ENCODE peak calls at places on chromosomes 13 and 19, in seven cellular contexts. O is RWPE1, F is HFFc6, V is AG09309, U is stomach, Z is body of pancreas, T is cardiac fibroblast. E is an unnamed sample.

GRCh38 chr19:37551123-37551993 is 43.2 kb downstream of the ZNF571 start:
- DNase-seq in V (no peak), O (peak), T (peak), U (no peak), Z (no peak), F (no peak), E (no peak)

GRCh38 chr19:49058592-49058991 is 1.0 kb upstream of the CGB7 start:
- DNase-seq in F (no peak), T (peak), V (no peak), U (no peak), Z (no peak), O (no peak), E (no peak)

GRCh38 chr19:8107301-8107903 is 42.0 kb downstream of the FBN3 start:
- DNase-seq in V (no peak), F (no peak), U (no peak), T (no peak), O (no peak), Z (no peak), E (no peak)

GRCh38 chr13:94878721-94879120 is 166.4 kb upstream of the SOX21 start:
- DNase-seq in O (no peak), V (no peak), U (no peak), T (no peak), Z (no peak), F (no peak), E (no peak)

GRCh38 chr19:19337120-19337519 is 16.5 kb downstream of the MAU2 start:
- DNase-seq in V (no peak), Z (no peak), F (no peak), O (no peak), T (no peak), U (no peak), E (no peak)

GRCh38 chr13:33125821-33126570 is 109.8 kb downstream of the KL start:
- DNase-seq in U (no peak), F (peak), O (peak), V (peak), T (peak), Z (peak), E (peak)

GRCh38 chr13:110306960-110307696 is at the start of the genes COL4A1 and COL4A2:
- DNase-seq in Z (peak), U (no peak), F (no peak), T (peak), V (no peak), O (peak), E (peak)

GRCh38 chr13:113927661-113928581 is 46.0 kb downstream of the C13orf46 start:
- DNase-seq in O (no peak), T (peak), F (peak), U (peak), Z (peak), V (peak), E (peak)

GRCh38 chr13:26062853-26063444 is 11.1 kb upstream of the SHISA2 start:
- DNase-seq in U (peak), V (peak), F (peak), O (peak), Z (peak), T (peak), E (no peak)

GRCh38 chr19:49129238-49129583 is 9.9 kb downstream of the PPFIA3 start:
- DNase-seq in F (no peak), V (no peak), U (no peak), Z (no peak), O (no peak), T (no peak), E (no peak)

DNA sequence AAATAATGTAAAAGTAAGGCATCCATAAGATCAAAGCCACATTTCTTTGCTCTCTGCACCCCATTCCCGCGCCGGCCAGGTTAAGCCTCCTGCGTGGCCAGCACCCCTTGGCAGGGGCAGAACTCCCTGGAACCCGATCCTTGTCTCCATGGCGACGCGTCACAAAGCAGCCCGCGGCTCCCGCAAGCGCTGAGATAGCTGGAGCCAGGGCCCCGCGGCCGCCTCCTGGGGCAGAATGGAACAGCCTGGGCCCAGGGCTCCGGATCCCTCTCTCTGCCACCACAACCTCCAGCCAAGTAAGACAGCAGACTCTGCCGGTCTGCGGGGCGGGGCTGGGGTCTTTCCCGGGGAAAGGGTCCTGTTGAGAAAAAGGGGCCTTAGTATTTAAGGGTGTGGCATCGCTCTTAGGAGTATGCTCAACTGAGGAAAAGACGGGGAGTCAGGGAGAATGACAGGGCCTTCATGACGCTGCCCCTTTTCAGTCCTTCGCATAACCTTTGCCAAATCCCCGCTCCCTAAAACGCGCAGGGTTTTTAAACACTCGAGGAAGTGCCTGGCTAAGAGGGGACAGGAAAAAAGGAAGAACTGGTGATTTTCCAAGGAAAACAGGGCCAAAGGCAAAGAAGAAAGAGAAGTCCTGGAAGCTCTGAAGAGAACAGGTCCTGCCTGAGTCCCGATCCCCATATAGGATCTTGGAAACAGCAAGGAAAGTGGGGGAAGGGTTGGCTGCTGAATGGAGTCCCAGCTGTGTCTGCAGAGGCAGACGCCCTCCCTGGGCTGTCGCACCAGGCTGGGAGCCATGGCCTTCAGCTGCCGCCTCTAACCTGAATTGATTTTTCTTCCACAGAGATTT is at the start of gene TEX26:
- DNase-seq in O (no peak), T (peak), U (no peak), V (no peak), Z (no peak), F (no peak), E (no peak)
- TF ChIP-seq CTCF in O (no peak), T (peak), U (no peak), V (no peak), Z (no peak), F (no peak), E (no peak)

DNA sequence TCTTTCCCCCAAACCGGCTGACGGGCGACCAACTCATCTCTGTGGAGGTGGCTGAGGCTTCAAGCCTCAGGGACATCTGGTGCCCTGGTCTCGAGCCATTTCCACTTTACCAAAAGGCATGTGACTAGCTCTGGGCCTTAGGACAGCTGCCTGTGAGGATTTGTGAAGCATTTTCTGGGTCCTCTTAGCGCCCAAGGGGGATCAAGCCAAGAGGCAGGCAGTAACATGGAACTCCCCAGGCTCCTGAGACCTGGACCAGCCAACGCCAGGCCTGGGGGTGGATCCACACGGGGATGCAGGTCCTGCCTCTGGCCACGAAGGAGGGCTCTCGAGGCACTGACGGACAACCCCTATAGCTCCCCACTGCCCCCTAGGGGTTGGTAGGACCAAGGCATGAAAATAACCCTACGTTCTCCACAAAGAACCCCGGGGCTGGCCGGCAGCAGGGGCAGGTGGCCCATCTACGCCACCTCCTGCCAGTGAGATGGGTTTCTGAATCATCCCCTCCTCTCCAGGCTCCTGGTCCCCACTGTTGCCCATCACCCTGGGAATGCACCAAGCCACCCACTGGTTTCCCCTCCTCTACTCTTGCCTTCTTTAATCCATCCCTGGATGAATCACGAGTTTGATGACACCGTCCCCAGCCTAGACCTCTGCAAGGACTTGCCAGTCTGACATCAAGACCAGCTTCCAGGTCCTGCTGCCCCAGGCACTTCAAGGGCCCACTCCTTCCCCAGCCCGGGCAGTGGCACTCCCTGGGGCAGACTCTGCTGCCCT is 7.0 kb upstream of the MYDGF start:
- DNase-seq in T (peak), F (no peak), O (peak), V (no peak), U (peak), Z (peak), E (no peak)
- TF ChIP-seq CTCF in T (peak), F (peak), O (peak), V (peak), U (peak), Z (peak), E (peak)

GRCh38 chr19:2659856-2660432 is 42.5 kb downstream of the GNG7 start:
- DNase-seq in U (no peak), F (no peak), T (no peak), V (no peak), Z (no peak), O (no peak), E (no peak)

GRCh38 chr19:2663920-2664571 is 38.4 kb downstream of the GNG7 start:
- DNase-seq in O (no peak), T (peak), U (peak), Z (no peak), F (no peak), V (no peak), E (no peak)

GRCh38 chr19:2665103-2665502 is 37.4 kb downstream of the GNG7 start:
- DNase-seq in O (no peak), Z (no peak), U (no peak), T (no peak), F (no peak), V (no peak), E (no peak)

GRCh38 chr19:2666344-2666994 is 36.0 kb downstream of the GNG7 start:
- DNase-seq in U (no peak), F (no peak), O (no peak), Z (no peak), T (no peak), V (no peak), E (no peak)

DNA sequence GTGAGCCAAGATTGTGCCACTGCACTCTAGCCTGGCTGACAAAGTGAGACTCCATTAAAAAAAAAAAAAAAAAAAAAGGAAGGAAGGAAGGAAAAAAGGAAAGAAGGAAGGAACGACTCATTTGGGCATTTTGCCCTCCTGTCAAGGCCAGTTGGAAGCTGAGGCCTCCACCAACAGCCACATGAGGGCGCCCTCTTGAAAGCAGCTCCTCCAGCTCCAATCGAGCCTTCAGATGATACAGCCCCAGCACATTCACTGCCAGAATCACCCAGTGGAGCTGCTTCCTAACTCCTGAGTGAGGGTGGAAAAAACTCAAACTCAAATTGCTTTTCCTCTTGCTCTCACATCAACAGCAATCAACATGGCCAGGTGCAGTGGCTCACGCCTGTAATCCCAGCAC is 40.9 kb downstream of the GNG7 start:
- DNase-seq in F (no peak), T (no peak), O (no peak), Z (no peak), V (no peak), U (no peak), E (no peak)
- TF ChIP-seq CTCF in F (peak), T (no peak), O (no peak), Z (no peak), V (peak), U (no peak), E (no peak)

DNA sequence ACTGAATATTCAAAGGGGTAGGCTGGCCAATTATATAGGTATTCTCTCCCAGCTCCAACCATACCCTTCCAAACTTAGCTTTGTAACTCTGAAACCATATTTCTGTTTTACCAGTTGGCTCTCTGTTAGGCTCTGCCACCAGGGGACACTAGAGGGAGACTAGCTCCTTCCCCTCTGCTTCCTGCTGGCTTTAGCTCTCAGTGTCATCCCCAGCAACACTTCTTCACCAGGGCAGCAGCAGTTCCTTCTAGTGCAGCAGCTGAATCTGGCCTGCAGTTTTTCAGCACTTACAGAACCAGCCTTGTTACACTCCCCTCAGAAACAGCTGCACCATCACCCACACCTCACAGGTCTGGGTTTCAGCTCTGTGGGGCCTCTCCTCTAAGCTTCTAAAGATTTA is 51.0 kb upstream of the DOCK9 start:
- DNase-seq in U (no peak), T (no peak), V (no peak), Z (no peak), F (no peak), O (no peak), E (no peak)
- TF ChIP-seq CTCF in U (no peak), T (peak), V (no peak), Z (no peak), F (peak), O (no peak), E (peak)

GRCh38 chr13:29703421-29703820 is 107.9 kb upstream of the SLC7A1 start:
- DNase-seq in F (no peak), T (no peak), O (no peak), V (no peak), U (no peak), Z (no peak), E (no peak)
- TF ChIP-seq CTCF in F (no peak), T (no peak), O (no peak), V (no peak), U (no peak), Z (no peak), E (no peak)

DNA sequence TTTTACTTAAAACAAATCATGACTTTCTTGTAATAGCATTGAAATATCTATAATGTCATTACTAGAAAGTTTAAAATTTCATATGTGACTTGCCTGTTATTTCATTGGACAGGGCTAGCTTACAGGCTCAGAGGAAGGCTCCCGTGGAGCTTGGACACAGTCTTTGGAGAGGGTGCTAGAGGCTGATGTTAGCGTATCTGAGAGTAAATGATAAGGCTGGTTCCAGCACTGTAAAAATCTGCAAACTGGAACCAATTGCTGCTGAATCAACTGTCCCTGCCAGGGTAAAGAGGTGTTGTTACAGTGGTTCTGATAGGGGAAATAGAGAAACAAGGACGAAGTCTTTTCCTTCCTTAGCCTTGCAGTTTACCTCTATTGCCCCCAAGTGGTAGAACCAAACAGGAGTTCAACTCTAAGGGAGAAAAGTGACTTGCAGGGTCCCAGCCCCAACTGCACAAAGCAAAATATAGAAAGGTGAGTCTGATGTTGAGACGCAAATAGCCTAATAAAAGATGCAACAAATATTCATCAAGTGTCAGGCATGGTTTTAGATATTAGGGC is 901.7 kb downstream of the DIAPH3 start:
- DNase-seq in F (no peak), V (no peak), Z (no peak), U (no peak), O (no peak), T (peak), E (no peak)
- TF ChIP-seq CTCF in F (no peak), V (no peak), Z (peak), U (no peak), O (no peak), T (peak), E (peak)

DNA sequence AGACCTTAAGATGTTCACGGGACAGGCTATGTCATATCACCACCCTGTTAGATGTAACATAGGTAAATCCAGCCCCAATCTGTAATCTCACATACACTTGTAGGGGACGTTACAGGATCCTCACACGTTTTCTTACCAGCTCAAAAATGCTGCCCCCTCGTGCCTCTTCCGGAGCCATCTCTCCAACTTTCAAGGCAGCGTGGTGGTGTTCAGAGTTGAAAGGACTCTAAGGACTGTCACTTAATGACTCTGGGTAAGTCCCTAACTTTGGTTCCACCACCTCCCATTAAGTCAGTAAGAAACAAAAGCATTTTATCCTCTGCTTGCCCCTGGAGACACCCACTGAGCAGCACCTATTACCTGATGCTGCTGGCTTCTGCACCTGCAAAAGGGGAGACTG is 4.4 kb downstream of the MED26 start:
- DNase-seq in U (no peak), V (no peak), Z (no peak), F (no peak), O (no peak), T (no peak), E (no peak)
- TF ChIP-seq CTCF in U (no peak), V (no peak), Z (no peak), F (no peak), O (no peak), T (no peak), E (no peak)

GRCh38 chr19:2551172-2551863 is 75.4 kb downstream of the GADD45B start:
- DNase-seq in F (no peak), Z (no peak), V (no peak), T (no peak), O (no peak), U (no peak), E (no peak)

GRCh38 chr19:2554856-2555255 is 78.9 kb downstream of the GADD45B start:
- DNase-seq in U (no peak), V (no peak), O (no peak), Z (no peak), T (no peak), F (peak), E (no peak)

GRCh38 chr19:2553510-2553909 is 77.6 kb downstream of the GADD45B start:
- DNase-seq in F (no peak), O (no peak), V (no peak), Z (no peak), U (no peak), T (no peak), E (no peak)

GRCh38 chr19:2551864-2552185 is 75.9 kb downstream of the GADD45B start:
- DNase-seq in V (no peak), T (no peak), O (no peak), F (no peak), U (no peak), Z (no peak), E (no peak)

GRCh38 chr19:2552859-2553258 is 76.9 kb downstream of the GADD45B start:
- DNase-seq in U (no peak), V (no peak), Z (no peak), T (no peak), F (no peak), O (no peak), E (no peak)
- TF ChIP-seq CTCF in U (no peak), V (no peak), Z (no peak), T (no peak), F (no peak), O (no peak), E (no peak)

DNA sequence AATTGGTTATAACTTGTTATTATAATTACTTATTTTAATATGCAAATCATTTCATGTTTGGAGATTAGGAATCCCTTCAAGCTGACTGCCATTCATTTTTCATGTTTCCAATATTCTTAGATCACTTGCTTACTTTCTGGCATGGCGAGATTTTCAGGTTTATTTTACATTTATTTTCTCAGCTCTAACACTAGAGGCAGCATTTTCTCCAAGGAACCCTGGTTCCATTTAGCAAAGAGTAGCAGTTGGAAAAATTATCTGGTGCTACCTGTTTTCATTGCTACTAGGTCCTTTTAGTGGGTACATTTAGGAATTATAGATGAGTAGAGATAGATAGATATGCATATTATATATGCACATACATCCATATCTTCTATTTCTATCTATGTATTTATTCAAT is 90.9 kb upstream of the TRPC4 start:
- DNase-seq in T (peak), V (no peak), F (no peak), O (no peak), Z (no peak), U (no peak), E (no peak)
- TF ChIP-seq CTCF in T (peak), V (peak), F (peak), O (no peak), Z (no peak), U (no peak), E (no peak)

DNA sequence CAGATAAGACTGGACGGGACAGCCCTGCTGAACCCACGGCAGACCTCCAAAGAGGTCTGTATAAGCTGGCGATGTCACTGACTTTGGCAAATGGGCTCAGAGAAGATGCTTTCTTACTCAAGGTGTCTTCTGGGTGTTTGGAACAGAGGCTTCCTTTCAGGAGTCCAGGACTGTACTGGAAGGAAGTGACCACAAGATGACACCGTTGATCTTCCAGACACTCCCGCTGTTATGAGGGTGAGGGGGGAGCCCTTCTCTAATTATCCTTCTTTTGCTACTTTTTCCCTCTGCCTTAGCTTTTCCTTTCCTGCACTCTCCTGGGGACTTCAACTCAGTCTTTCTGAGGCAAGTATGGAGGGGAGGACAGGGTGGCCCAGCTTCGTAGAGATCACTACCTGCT is 65.2 kb upstream of the ZNF599 start:
- DNase-seq in O (peak), V (no peak), T (peak), U (peak), F (no peak), Z (no peak), E (no peak)
- TF ChIP-seq CTCF in O (no peak), V (no peak), T (no peak), U (no peak), F (no peak), Z (no peak), E (no peak)

E was measured in right lobe of liver.